ENCODE peak calls at places on chromosomes 7 and 10, in five cellular contexts. One of them, this sample, is unnamed.

GRCh38 chr10:43130756-43131155 is 7.5 kb upstream of the CSGALNACT2 start:
- DNase-seq in fibroblast of lung: no peak
- DNase-seq in CD8-positive, alpha-beta T cell: no peak
- DNase-seq in ovary: no peak
- DNase-seq in mammary epithelial cell: no peak
- DNase-seq in this sample: no peak

GRCh38 chr10:21048086-21048485 is 151.0 kb upstream of the NEBL start:
- DNase-seq in fibroblast of lung: peak
- DNase-seq in mammary epithelial cell: no peak
- DNase-seq in CD8-positive, alpha-beta T cell: no peak
- DNase-seq in ovary: no peak
- DNase-seq in this sample: no peak

GRCh38 chr7:92158660-92159575 is 20.0 kb downstream of the LRRD1 start:
- DNase-seq in ovary: no peak
- DNase-seq in fibroblast of lung: peak
- DNase-seq in CD8-positive, alpha-beta T cell: no peak
- DNase-seq in mammary epithelial cell: peak
- DNase-seq in this sample: no peak

GRCh38 chr10:74926791-74927585 is 100.6 kb downstream of the KAT6B start:
- DNase-seq in ovary: no peak
- DNase-seq in fibroblast of lung: no peak
- DNase-seq in mammary epithelial cell: peak
- DNase-seq in CD8-positive, alpha-beta T cell: no peak
- DNase-seq in this sample: no peak

GRCh38 chr10:2980116-2980515 is 87.2 kb upstream of the PFKP start:
- DNase-seq in mammary epithelial cell: no peak
- DNase-seq in CD8-positive, alpha-beta T cell: no peak
- DNase-seq in ovary: no peak
- DNase-seq in fibroblast of lung: no peak
- DNase-seq in this sample: no peak

GRCh38 chr7:19117870-19118608 is 603 bp upstream of the TWIST1 start:
- DNase-seq in CD8-positive, alpha-beta T cell: no peak
- DNase-seq in fibroblast of lung: no peak
- DNase-seq in mammary epithelial cell: no peak
- DNase-seq in ovary: no peak
- DNase-seq in this sample: no peak

GRCh38 chr7:55019329-55019690 is 493 bp downstream of the EGFR start:
- DNase-seq in ovary: peak
- DNase-seq in fibroblast of lung: peak
- DNase-seq in CD8-positive, alpha-beta T cell: no peak
- DNase-seq in mammary epithelial cell: no peak
- DNase-seq in this sample: peak

GRCh38 chr7:22332481-22332880 is 24.5 kb downstream of the RAPGEF5 start:
- DNase-seq in mammary epithelial cell: no peak
- DNase-seq in fibroblast of lung: no peak
- DNase-seq in ovary: no peak
- DNase-seq in CD8-positive, alpha-beta T cell: no peak
- DNase-seq in this sample: no peak

GRCh38 chr7:20783716-20784310 is 2.9 kb downstream of the SP8 start:
- DNase-seq in fibroblast of lung: no peak
- DNase-seq in ovary: no peak
- DNase-seq in CD8-positive, alpha-beta T cell: no peak
- DNase-seq in mammary epithelial cell: no peak
- DNase-seq in this sample: peak

GRCh38 chr7:102232686-102233286 is 53.9 kb upstream of the SH2B2 start:
- DNase-seq in mammary epithelial cell: no peak
- DNase-seq in ovary: no peak
- DNase-seq in CD8-positive, alpha-beta T cell: no peak
- DNase-seq in fibroblast of lung: no peak
- DNase-seq in this sample: no peak
- H3K27ac ChIP-seq in mammary epithelial cell: no peak
- H3K27ac ChIP-seq in ovary: no peak
- H3K27ac ChIP-seq in CD8-positive, alpha-beta T cell: no peak
- H3K27ac ChIP-seq in fibroblast of lung: no peak
- H3K27ac ChIP-seq in this sample: peak

DNA sequence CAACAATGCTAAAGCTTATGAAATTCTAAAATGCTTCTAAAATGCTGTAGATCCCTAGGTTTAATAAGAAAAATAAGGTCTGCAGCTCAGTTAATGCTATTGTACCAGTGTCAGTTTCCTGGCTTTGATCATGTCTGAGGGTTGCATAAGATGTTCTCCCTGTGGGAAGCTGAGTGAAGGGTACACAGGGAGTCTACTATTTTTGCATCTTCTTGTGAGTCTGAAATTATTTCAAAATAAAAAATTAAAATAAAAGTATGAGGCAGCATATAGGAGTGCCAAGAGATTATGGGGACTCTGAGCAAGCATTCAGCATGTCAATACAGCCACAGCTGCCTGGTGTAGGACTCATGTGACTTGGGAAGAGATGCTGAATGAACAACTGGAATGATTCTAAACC is 14.7 kb downstream of the CHST15 start:
- DNase-seq in fibroblast of lung: no peak
- DNase-seq in ovary: no peak
- DNase-seq in mammary epithelial cell: no peak
- DNase-seq in CD8-positive, alpha-beta T cell: no peak
- DNase-seq in this sample: no peak
- H3K4me3 ChIP-seq in fibroblast of lung: no peak
- H3K4me3 ChIP-seq in ovary: no peak
- H3K4me3 ChIP-seq in mammary epithelial cell: no peak
- H3K4me3 ChIP-seq in CD8-positive, alpha-beta T cell: no peak
- H3K4me3 ChIP-seq in this sample: no peak

GRCh38 chr10:36170943-36171501 is 528.9 kb upstream of the FZD8 start:
- DNase-seq in ovary: no peak
- DNase-seq in fibroblast of lung: no peak
- DNase-seq in mammary epithelial cell: no peak
- DNase-seq in CD8-positive, alpha-beta T cell: no peak
- DNase-seq in this sample: no peak
- H3K27ac ChIP-seq in ovary: no peak
- H3K27ac ChIP-seq in fibroblast of lung: no peak
- H3K27ac ChIP-seq in mammary epithelial cell: peak
- H3K27ac ChIP-seq in CD8-positive, alpha-beta T cell: no peak
- H3K27ac ChIP-seq in this sample: no peak

GRCh38 chr10:78249690-78250089 is 216.0 kb downstream of the RPS24 start:
- DNase-seq in ovary: no peak
- DNase-seq in mammary epithelial cell: no peak
- DNase-seq in fibroblast of lung: no peak
- DNase-seq in CD8-positive, alpha-beta T cell: no peak
- DNase-seq in this sample: no peak
- H3K4me3 ChIP-seq in ovary: no peak
- H3K4me3 ChIP-seq in mammary epithelial cell: no peak
- H3K4me3 ChIP-seq in fibroblast of lung: peak
- H3K4me3 ChIP-seq in CD8-positive, alpha-beta T cell: no peak
- H3K4me3 ChIP-seq in this sample: no peak

GRCh38 chr7:142611566-142612250 is 137.6 kb upstream of the PRSS1 start:
- DNase-seq in CD8-positive, alpha-beta T cell: no peak
- DNase-seq in mammary epithelial cell: no peak
- DNase-seq in fibroblast of lung: no peak
- DNase-seq in ovary: no peak
- DNase-seq in this sample: no peak
- H3K27ac ChIP-seq in CD8-positive, alpha-beta T cell: no peak
- H3K27ac ChIP-seq in mammary epithelial cell: no peak
- H3K27ac ChIP-seq in fibroblast of lung: no peak
- H3K27ac ChIP-seq in ovary: no peak
- H3K27ac ChIP-seq in this sample: no peak

GRCh38 chr10:127018298-127018650 is 113.0 kb downstream of the DOCK1 start:
- DNase-seq in ovary: no peak
- DNase-seq in mammary epithelial cell: no peak
- DNase-seq in fibroblast of lung: no peak
- DNase-seq in CD8-positive, alpha-beta T cell: no peak
- DNase-seq in this sample: no peak
- H3K4me3 ChIP-seq in ovary: no peak
- H3K4me3 ChIP-seq in mammary epithelial cell: no peak
- H3K4me3 ChIP-seq in fibroblast of lung: no peak
- H3K4me3 ChIP-seq in CD8-positive, alpha-beta T cell: no peak
- H3K4me3 ChIP-seq in this sample: no peak

GRCh38 chr7:70975816-70976215 is 156.1 kb upstream of the GALNT17 start:
- DNase-seq in fibroblast of lung: no peak
- DNase-seq in mammary epithelial cell: no peak
- DNase-seq in CD8-positive, alpha-beta T cell: no peak
- DNase-seq in ovary: no peak
- DNase-seq in this sample: no peak
- H3K27ac ChIP-seq in fibroblast of lung: no peak
- H3K27ac ChIP-seq in mammary epithelial cell: no peak
- H3K27ac ChIP-seq in CD8-positive, alpha-beta T cell: no peak
- H3K27ac ChIP-seq in ovary: no peak
- H3K27ac ChIP-seq in this sample: no peak

This sample was measured in heart right ventricle.